ENCODE peak calls at places on chromosomes 4 and X, in five cellular contexts. W is SK-N-SH; O is K562; Q is CD8-positive, alpha-beta memory T cell; V is CD8-positive, alpha-beta T cell. F is an unnamed sample. For H3K27me3, the result is how much of the 10 kb centered on the place peaks cover.

GRCh38 chr4:18388029-18388428 is 366.5 kb upstream of the LCORL start:
- DNase-seq in W (no peak), O (no peak), Q (no peak), V (no peak), F (no peak)

GRCh38 chr4:139786494-139787354 is 121.1 kb downstream of the MGST2 start:
- DNase-seq in W (peak), O (no peak), Q (no peak), V (no peak), F (no peak)

GRCh38 chr4:147842573-147842972 is 110.7 kb downstream of the ARHGAP10 start:
- DNase-seq in W (no peak), O (peak), Q (no peak), V (no peak), F (peak)

GRCh38 chrX:29851971-29852605 is 363.3 kb upstream of the MAGEB2 start:
- DNase-seq in W (no peak), O (no peak), Q (no peak), V (no peak), F (no peak)

GRCh38 chr4:2269206-2269531 is 7.3 kb upstream of the MXD4 start:
- DNase-seq in W (peak), O (no peak), Q (no peak), V (no peak), F (no peak)

GRCh38 chr4:26217961-26218676 is 102.7 kb upstream of the RBPJ start:
- DNase-seq in W (peak), O (no peak), Q (no peak), V (no peak), F (no peak)

GRCh38 chrX:10126044-10126443 is 30.7 kb upstream of the CLCN4 start:
- DNase-seq in W (no peak), O (no peak), Q (no peak), V (no peak), F (no peak)

GRCh38 chr4:68375667-68376559 is 26.0 kb upstream of the YTHDC1 start:
- DNase-seq in W (peak), O (peak), Q (peak), V (peak), F (peak)

GRCh38 chrX:12447448-12448154 is 309.3 kb downstream of the FRMPD4 start:
- DNase-seq in W (no peak), O (no peak), Q (no peak), V (no peak), F (peak)

GRCh38 chr4:169266661-169267060 is 4.1 kb downstream of the SH3RF1 start:
- DNase-seq in W (no peak), O (no peak), Q (no peak), V (no peak), F (no peak)

GRCh38 chr4:38695844-38696243 is 31.8 kb downstream of the KLF3 start:
- DNase-seq in W (no peak), O (no peak), Q (no peak), V (no peak), F (no peak)

GRCh38 chrX:43269201-43269600 is 386.9 kb upstream of the MAOA start:
- DNase-seq in W (no peak), O (no peak), Q (no peak), V (no peak), F (no peak)

GRCh38 chrX:40947276-40947675 is 138.0 kb upstream of the USP9X start:
- DNase-seq in W (no peak), O (no peak), Q (no peak), V (no peak), F (peak)

GRCh38 chr4:83503974-83504373 is 19.1 kb upstream of the ABRAXAS1 start:
- DNase-seq in W (no peak), O (no peak), Q (peak), V (no peak), F (no peak)

GRCh38 chrX:71103110-71103983 is 3.2 kb downstream of the CXorf65 start:
- DNase-seq in W (peak), O (peak), Q (peak), V (peak), F (no peak)

GRCh38 chr4:158163941-158164665 is 8.7 kb downstream of the GASK1B start:
- DNase-seq in W (no peak), O (no peak), Q (no peak), V (no peak), F (no peak)

GRCh38 chr4:168743576-168743975 is 246.7 kb downstream of the PALLD start:
- DNase-seq in W (no peak), O (no peak), Q (no peak), V (no peak), F (peak)

GRCh38 chr4:174423257-174423944 is 98.9 kb downstream of the HPGD start:
- DNase-seq in W (no peak), O (peak), Q (peak), V (no peak), F (peak)

GRCh38 chr4:10260777-10261176 is 144.2 kb upstream of the WDR1 start:
- DNase-seq in W (no peak), O (no peak), Q (no peak), V (no peak), F (no peak)

GRCh38 chrX:40073439-40074054 is 24.2 kb downstream of the BCOR start:
- DNase-seq in W (no peak), O (no peak), Q (no peak), V (no peak), F (no peak)

GRCh38 chr4:64940698-64941097 is 531.4 kb upstream of the TECRL start:
- DNase-seq in W (no peak), O (no peak), Q (no peak), V (no peak), F (no peak)

GRCh38 chrX:141902366-141902765 is 1.3 kb upstream of the MAGEC1 start:
- DNase-seq in W (no peak), O (no peak), Q (no peak), V (no peak), F (no peak)

GRCh38 chrX:31423575-31424284 is 351.9 kb upstream of the FTHL17 start:
- DNase-seq in W (peak), O (peak), Q (no peak), V (no peak), F (peak)

GRCh38 chr4:81604683-81605082 is 133.0 kb upstream of the RASGEF1B start:
- DNase-seq in W (no peak), O (no peak), Q (no peak), V (no peak), F (no peak)

GRCh38 chr4:113468165-113469022 is 293.1 kb downstream of the CAMK2D start:
- DNase-seq in W (peak), O (no peak), Q (no peak), V (no peak), F (peak)

GRCh38 chr4:168109527-168109926 is 17.2 kb downstream of the ANXA10 start:
- DNase-seq in W (no peak), O (no peak), Q (no peak), V (no peak), F (no peak)

GRCh38 chr4:115234405-115235093 is 121.1 kb upstream of the NDST4 start:
- DNase-seq in W (peak), O (no peak), Q (no peak), V (no peak), F (no peak)

GRCh38 chr4:184461711-184462110 is 12.6 kb downstream of the IRF2 start:
- DNase-seq in W (no peak), O (no peak), Q (no peak), V (no peak), F (no peak)

GRCh38 chr4:98027827-98028226 is 115.4 kb downstream of the STPG2 start:
- DNase-seq in W (no peak), O (no peak), Q (no peak), V (no peak), F (peak)

GRCh38 chr4:163540448-163540847 is 46.0 kb downstream of the TMA16 start:
- DNase-seq in W (no peak), O (no peak), Q (no peak), V (no peak), F (no peak)

GRCh38 chr4:185662030-185662778 is 126.9 kb upstream of the PDLIM3 start:
- DNase-seq in W (no peak), O (no peak), Q (no peak), V (no peak), F (no peak)

GRCh38 chrX:101397779-101398178 is 7.0 kb downstream of the RPL36A start:
- DNase-seq in W (no peak), O (no peak), Q (no peak), V (no peak), F (peak)

GRCh38 chr4:108171541-108172230 is 3.0 kb upstream of the LEF1 start:
- DNase-seq in W (peak), O (no peak), Q (peak), V (peak), F (no peak)

GRCh38 chrX:136064661-136065043 is 79.4 kb downstream of the SLC9A6 start:
- DNase-seq in W (no peak), O (no peak), Q (no peak), V (no peak), F (no peak)
- H3K27me3 ChIP-seq in W (under half), O (under half), Q (under half), V (under half), F (under half)

DNA sequence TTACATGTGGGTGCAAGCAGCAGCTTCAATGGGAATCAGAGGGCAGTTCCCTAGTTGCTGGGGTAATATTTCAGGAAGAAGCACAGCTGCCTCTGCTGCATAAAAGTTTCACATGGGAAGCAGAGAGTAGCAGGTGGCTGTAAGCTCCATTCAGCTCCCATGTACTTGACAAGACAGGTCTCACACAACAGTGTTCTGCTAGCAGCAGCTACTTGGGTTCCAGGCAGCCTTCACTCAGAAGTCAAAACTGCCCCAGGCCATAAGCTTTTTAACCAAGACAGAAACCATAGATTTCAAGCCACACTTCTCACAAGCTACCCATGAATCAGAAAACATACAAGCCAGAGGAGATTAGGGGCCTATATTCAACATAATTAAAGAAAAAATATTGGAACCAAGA is 41.4 kb upstream of the SPIN2A start:
- DNase-seq in W (no peak), O (no peak), Q (no peak), V (no peak), F (no peak)
- H3K27me3 ChIP-seq in W (under half), O (under half), Q (under half), V (under half), F (under half)

GRCh38 chr4:13694256-13694655 is 66.7 kb upstream of the BOD1L1 start:
- DNase-seq in W (no peak), O (no peak), Q (no peak), V (no peak), F (no peak)
- H3K27me3 ChIP-seq in W (under half), O (under half), Q (under half), V (under half), F (under half)

GRCh38 chrX:13857804-13858203 is 40.9 kb upstream of the GPM6B start:
- DNase-seq in W (no peak), O (no peak), Q (no peak), V (no peak), F (no peak)
- H3K27me3 ChIP-seq in W (under half), O (under half), Q (under half), V (under half), F (under half)

GRCh38 chr4:120314969-120315368 is 248.3 kb upstream of the MAD2L1 start:
- DNase-seq in W (no peak), O (no peak), Q (no peak), V (no peak), F (no peak)

GRCh38 chr4:120317713-120318112 is 251.1 kb upstream of the MAD2L1 start:
- DNase-seq in W (no peak), O (no peak), Q (no peak), V (no peak), F (no peak)

GRCh38 chr4:120318447-120318846 is 251.8 kb upstream of the MAD2L1 start:
- DNase-seq in W (no peak), O (no peak), Q (no peak), V (no peak), F (no peak)

GRCh38 chr4:120319230-120319761 is 252.6 kb upstream of the MAD2L1 start:
- DNase-seq in W (no peak), O (no peak), Q (no peak), V (no peak), F (no peak)
- H3K27me3 ChIP-seq in W (under half), O (under half), Q (under half), V (under half), F (under half)

GRCh38 chrX:130830599-130831346 is 72.2 kb downstream of the ENOX2 start:
- DNase-seq in W (no peak), O (peak), Q (no peak), V (no peak), F (no peak)

GRCh38 chrX:130828641-130829040 is 74.4 kb downstream of the ENOX2 start:
- DNase-seq in W (no peak), O (no peak), Q (no peak), V (no peak), F (no peak)

GRCh38 chrX:130831347-130831722 is 71.7 kb downstream of the ENOX2 start:
- DNase-seq in W (no peak), O (no peak), Q (no peak), V (no peak), F (no peak)

GRCh38 chrX:130826249-130826648 is 76.8 kb downstream of the ENOX2 start:
- DNase-seq in W (no peak), O (no peak), Q (no peak), V (no peak), F (no peak)

DNA sequence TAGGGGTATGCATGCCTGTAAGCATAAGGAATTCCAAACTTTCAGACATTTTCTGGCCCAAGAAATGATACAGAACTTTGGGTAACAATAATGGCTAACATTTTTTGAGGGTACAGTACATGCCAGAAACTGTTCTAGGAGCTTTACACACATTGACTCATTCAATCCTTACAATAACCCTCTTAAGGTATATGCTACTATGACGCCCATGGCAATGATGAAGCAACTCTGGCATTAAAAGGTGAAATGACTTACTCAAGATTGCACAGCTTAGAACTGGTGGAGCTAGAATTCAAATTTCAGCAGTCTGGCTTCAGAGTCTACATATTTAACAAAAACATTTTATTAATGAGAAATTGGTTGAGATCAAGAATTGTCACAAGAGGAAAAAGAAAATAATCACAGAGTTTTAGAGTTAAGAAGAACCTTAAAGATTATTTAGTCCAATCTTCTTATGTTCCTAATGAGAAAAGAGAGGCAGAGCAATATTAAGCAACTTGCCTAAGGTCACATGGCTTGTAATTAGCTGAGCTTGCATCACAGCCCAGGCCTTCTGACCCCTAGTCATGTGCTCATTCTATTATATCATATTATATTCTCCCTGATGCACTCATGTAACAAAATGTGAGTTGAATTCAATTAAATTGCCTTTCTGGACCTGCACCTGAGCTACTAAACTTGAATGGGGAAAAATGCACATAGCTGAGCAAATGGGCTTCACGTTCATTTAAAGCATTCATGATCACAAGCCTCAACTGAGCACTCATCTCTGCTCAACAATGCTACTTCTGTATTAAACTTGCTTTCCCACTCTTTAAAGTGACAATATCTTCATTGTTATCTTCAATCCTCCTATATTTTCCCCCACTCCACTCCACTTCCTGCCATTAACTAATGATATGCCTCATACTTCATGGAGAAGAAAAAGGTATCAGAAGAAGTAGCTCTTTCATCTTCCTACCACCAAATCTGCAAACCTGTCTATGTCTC is 73.2 kb downstream of the ENOX2 start:
- DNase-seq in W (no peak), O (no peak), Q (no peak), V (no peak), F (no peak)
- H3K27me3 ChIP-seq in W (under half), O (under half), Q (under half), V (under half), F (under half)